ENCODE peak calls at places on chromosomes 1 and 21, in five cellular contexts. Q, M, Z, J and R are unnamed samples.

GRCh38 chr1:180975551-180975950 is 47.1 kb downstream of the STX6 start:
- DNase-seq in Q (no peak), M (no peak), Z (no peak), J (no peak), R (no peak)

GRCh38 chr1:62887799-62888507 is 104.0 kb downstream of the ATG4C start:
- DNase-seq in Q (no peak), M (no peak), Z (no peak), J (no peak), R (no peak)

GRCh38 chr1:36446261-36446660 is 4.0 kb downstream of the OSCP1 start:
- DNase-seq in Q (no peak), M (peak; percentile 59), Z (no peak), J (peak; percentile 34), R (no peak)

GRCh38 chr1:238960071-238960470 is 426.3 kb upstream of the CHRM3 start:
- DNase-seq in Q (no peak), M (no peak), Z (no peak), J (no peak), R (no peak)

GRCh38 chr1:56073614-56074356 is 505.6 kb downstream of the PLPP3 start:
- DNase-seq in Q (peak; percentile 50), M (no peak), Z (peak; percentile 81), J (no peak), R (peak; percentile 63)

GRCh38 chr1:7149080-7149838 is 364.0 kb downstream of the CAMTA1 start:
- DNase-seq in Q (no peak), M (no peak), Z (no peak), J (no peak), R (peak; percentile 85)

GRCh38 chr1:101438359-101438758 is 201.5 kb downstream of the S1PR1 start:
- DNase-seq in Q (no peak), M (no peak), Z (no peak), J (no peak), R (no peak)

GRCh38 chr21:15379776-15380175 is 315.0 kb upstream of the NRIP1 start:
- DNase-seq in Q (no peak), M (no peak), Z (no peak), J (no peak), R (no peak)

GRCh38 chr1:169584483-169585144 is 1.7 kb downstream of the F5 start:
- DNase-seq in Q (no peak), M (no peak), Z (no peak), J (peak; percentile 9), R (no peak)

GRCh38 chr1:169288011-169288414 is 79.6 kb downstream of the NME7 start:
- DNase-seq in Q (no peak), M (no peak), Z (no peak), J (peak; percentile 41), R (no peak)

GRCh38 chr21:43332872-43333300 is 94.0 kb downstream of the SIK1 start:
- DNase-seq in Q (no peak), M (no peak), Z (no peak), J (peak; percentile 84), R (no peak)

GRCh38 chr1:185733818-185734709 is at the start of gene HMCN1:
- DNase-seq in Q (peak; percentile 54), M (peak; percentile 59), Z (peak; percentile 67), J (peak; percentile 32), R (peak; percentile 58)

GRCh38 chr1:244151558-244151957 is 100.5 kb downstream of the ZBTB18 start:
- DNase-seq in Q (no peak), M (no peak), Z (no peak), J (no peak), R (no peak)

GRCh38 chr1:44644806-44645205 is 29.5 kb downstream of the TMEM53 start:
- DNase-seq in Q (no peak), M (no peak), Z (no peak), J (no peak), R (no peak)

GRCh38 chr21:45037986-45038385 is 36.4 kb upstream of the ADARB1 start:
- DNase-seq in Q (no peak), M (peak; percentile 10), Z (no peak), J (no peak), R (no peak)

GRCh38 chr1:70459502-70460225 is 48.6 kb downstream of the CTH start:
- DNase-seq in Q (no peak), M (no peak), Z (no peak), J (no peak), R (no peak)

GRCh38 chr1:91854852-91855251 is 31.1 kb downstream of the TGFBR3 start:
- DNase-seq in Q (no peak), M (no peak), Z (no peak), J (no peak), R (no peak)

GRCh38 chr21:15688809-15689208 is 41.0 kb upstream of the USP25 start:
- DNase-seq in Q (no peak), M (no peak), Z (no peak), J (no peak), R (no peak)

GRCh38 chr1:208029381-208030319 is 118.7 kb upstream of the CD34 start:
- DNase-seq in Q (peak; percentile 19), M (no peak), Z (no peak), J (no peak), R (no peak)

GRCh38 chr1:60703155-60703554 is 379.2 kb upstream of the NFIA start:
- DNase-seq in Q (no peak), M (no peak), Z (no peak), J (no peak), R (no peak)

GRCh38 chr1:179300112-179300511 is 6.5 kb downstream of the SOAT1 start:
- DNase-seq in Q (no peak), M (no peak), Z (no peak), J (no peak), R (no peak)

GRCh38 chr1:41783189-41783639 is 135.5 kb downstream of the HIVEP3 start:
- DNase-seq in Q (no peak), M (no peak), Z (no peak), J (peak; percentile 48), R (no peak)

GRCh38 chr1:39129514-39129913 is 75.0 kb upstream of the MACF1 start:
- DNase-seq in Q (no peak), M (no peak), Z (no peak), J (peak; percentile 53), R (no peak)

GRCh38 chr1:212699104-212699838 is 369 bp downstream of the BATF3 start:
- DNase-seq in Q (peak; percentile 52), M (peak; percentile 78), Z (peak; percentile 22), J (peak; percentile 72), R (peak; percentile 52)

GRCh38 chr1:23578311-23578996 is 19.2 kb upstream of the ID3 start:
- DNase-seq in Q (no peak), M (no peak), Z (no peak), J (no peak), R (no peak)

GRCh38 chr1:200226268-200226968 is 183.4 kb downstream of the ZNF281 start:
- DNase-seq in Q (no peak), M (no peak), Z (no peak), J (no peak), R (no peak)

GRCh38 chr1:161738627-161739287 is 10.8 kb upstream of the DUSP12 start:
- DNase-seq in Q (peak; percentile 72), M (peak; percentile 9), Z (no peak), J (peak; percentile 85), R (peak; percentile 55)

GRCh38 chr1:8154621-8155052 is 128.5 kb upstream of the ERRFI1 start:
- DNase-seq in Q (no peak), M (no peak), Z (no peak), J (peak; percentile 74), R (no peak)
- TF ChIP-seq EP300 in Q (no peak), M (no peak), Z (no peak), J (no peak), R (no peak)

GRCh38 chr1:154575951-154576566 is 8.5 kb downstream of the CHRNB2 start:
- DNase-seq in Q (no peak), M (no peak), Z (no peak), J (no peak), R (no peak)

GRCh38 chr1:154578058-154578418 is 10.5 kb downstream of the CHRNB2 start:
- DNase-seq in Q (no peak), M (no peak), Z (peak; percentile 41), J (no peak), R (no peak)

GRCh38 chr1:154575147-154575927 is 7.8 kb downstream of the CHRNB2 start:
- DNase-seq in Q (no peak), M (no peak), Z (no peak), J (no peak), R (no peak)

GRCh38 chr1:154579382-154579781 is 11.8 kb downstream of the CHRNB2 start:
- DNase-seq in Q (no peak), M (no peak), Z (no peak), J (no peak), R (no peak)

DNA sequence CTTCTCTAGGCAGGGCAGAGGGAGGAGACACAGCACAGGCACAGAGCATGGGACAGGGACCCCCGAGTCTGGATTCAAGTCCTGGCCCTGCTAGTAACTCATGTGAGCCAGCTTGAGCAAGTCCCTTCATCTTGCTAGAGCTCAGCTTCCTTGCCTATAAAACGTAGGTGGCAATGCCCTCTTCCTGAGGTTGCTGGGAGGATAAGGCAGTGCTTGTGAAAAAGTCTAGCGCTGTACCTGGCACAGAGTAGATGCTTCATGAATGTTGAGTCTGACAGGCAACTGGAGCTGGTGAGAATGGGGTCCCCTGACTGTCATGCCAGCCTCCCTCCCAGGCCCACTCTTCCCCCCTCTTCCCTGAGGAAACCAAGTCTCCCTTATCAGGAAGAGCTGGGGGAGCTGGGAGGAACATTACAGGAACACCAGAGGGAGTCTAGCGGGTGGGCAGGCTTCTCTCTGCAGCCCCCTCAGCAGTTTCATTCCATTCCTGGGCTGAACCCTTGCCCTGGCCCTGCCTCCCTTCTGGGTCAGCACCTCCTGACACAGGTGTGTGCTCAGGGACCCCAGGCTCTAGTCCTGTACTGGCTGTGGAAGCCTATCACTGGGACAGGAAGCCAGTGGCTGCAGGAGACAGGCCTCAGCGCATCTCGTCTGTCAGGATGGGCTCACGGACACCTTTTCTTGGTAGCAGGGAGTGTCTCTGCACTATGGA is 9.9 kb downstream of the CHRNB2 start:
- DNase-seq in Q (no peak), M (no peak), Z (no peak), J (no peak), R (no peak)
- TF ChIP-seq EP300 in Q (no peak), M (no peak), Z (no peak), J (no peak), R (no peak)

DNA sequence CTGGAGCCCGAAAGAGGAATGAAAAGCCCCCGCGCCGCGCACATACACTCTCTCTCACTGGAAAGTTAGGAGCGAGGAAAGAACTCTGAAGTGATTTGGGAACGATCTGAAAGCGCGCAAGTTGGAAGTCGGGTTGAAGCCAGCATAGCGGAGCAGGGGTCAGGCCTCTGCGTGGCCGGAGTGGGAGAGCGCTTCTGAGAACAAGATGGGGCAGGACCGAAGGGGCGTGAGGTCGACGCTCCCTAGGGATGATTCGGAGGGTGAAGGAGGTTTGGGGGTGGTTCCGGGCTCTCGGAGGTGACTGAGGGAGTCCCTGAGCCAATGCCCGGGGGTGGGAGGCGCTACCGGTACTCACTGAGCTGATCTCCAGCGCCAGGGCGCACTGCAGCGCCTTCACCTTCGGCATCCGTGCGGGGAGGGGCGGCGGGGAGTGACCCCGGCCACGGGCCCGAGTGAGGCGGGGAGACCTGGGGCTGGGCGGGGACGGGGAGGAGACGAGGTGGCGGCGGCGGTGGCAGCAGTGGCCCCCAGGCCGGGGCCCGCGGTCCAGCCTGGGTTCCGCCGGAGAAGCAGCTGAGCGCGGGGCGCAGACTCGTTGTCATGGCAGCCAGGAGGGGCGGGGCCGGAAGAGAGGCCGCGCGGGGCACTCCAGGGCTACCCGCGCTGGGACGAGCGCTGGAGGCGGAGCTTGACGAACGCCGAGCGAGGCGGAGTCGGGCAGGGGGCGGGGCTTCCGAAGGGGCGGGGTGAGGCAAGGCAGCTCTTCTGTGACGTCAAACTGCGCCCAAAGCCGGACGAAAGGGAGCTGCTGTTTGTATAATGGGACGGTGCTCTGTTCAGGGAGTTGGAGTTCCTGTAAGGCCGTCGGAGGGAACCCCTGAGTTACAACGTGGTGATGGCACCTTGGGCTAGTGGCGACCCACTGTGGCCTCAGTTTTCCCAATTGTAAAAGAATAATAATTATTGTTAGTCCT is at the start of gene SPATA6:
- DNase-seq in Q (peak; percentile 99), M (peak; percentile 97), Z (peak; percentile 99), J (peak; percentile 93), R (peak; percentile 98)
- TF ChIP-seq EP300 in Q (no peak), M (no peak), Z (no peak), J (no peak), R (no peak)

GRCh38 chr1:227944066-227944930 is 3.4 kb downstream of the WNT9A start:
- DNase-seq in Q (peak; percentile 60), M (no peak), Z (no peak), J (no peak), R (peak; percentile 22)
- TF ChIP-seq EP300 in Q (peak; percentile 97), M (no peak), Z (no peak), J (no peak), R (peak; percentile 98)